ENCODE peak calls at places on chromosomes 4 and X, in five cellular contexts. M, H, L, W and Y are unnamed samples.

GRCh38 chrX:153674219-153674851 is 722 bp upstream of the PNCK start:
- DNase-seq in M (no peak), H (no peak), L (no peak), W (no peak), Y (no peak)

GRCh38 chrX:109920325-109920724 is 82.6 kb upstream of the TMEM164 start:
- DNase-seq in M (no peak), H (no peak), L (peak), W (no peak), Y (no peak)

GRCh38 chrX:68995780-68996551 is 167.1 kb downstream of the EFNB1 start:
- DNase-seq in M (no peak), H (no peak), L (peak), W (peak), Y (no peak)

GRCh38 chr4:134668237-134668636 is 466.6 kb upstream of the PABPC4L start:
- DNase-seq in M (no peak), H (no peak), L (no peak), W (no peak), Y (no peak)

GRCh38 chrX:68880846-68881513 is 52.2 kb downstream of the EFNB1 start:
- DNase-seq in M (no peak), H (no peak), L (no peak), W (no peak), Y (no peak)

GRCh38 chr4:156969136-156969535 is 2.5 kb downstream of the PDGFC start:
- DNase-seq in M (no peak), H (no peak), L (no peak), W (no peak), Y (peak)

GRCh38 chr4:84146300-84146942 is 352.7 kb downstream of the NKX6-1 start:
- DNase-seq in M (no peak), H (no peak), L (no peak), W (no peak), Y (no peak)

GRCh38 chrX:43556207-43556606 is 99.9 kb upstream of the MAOA start:
- DNase-seq in M (no peak), H (no peak), L (no peak), W (no peak), Y (no peak)

GRCh38 chrX:48086119-48086518 is 14.7 kb upstream of the ZNF630 start:
- DNase-seq in M (no peak), H (no peak), L (no peak), W (no peak), Y (no peak)

GRCh38 chrX:30270639-30271038 is 23.7 kb downstream of the MAGEB1 start:
- DNase-seq in M (no peak), H (no peak), L (no peak), W (no peak), Y (no peak)

GRCh38 chrX:45851434-45851991 is 650.8 kb upstream of the DIPK2B start:
- DNase-seq in M (no peak), H (no peak), L (no peak), W (peak), Y (peak)
- H3K4me3 ChIP-seq in M (peak), H (peak), L (no peak), W (peak), Y (peak)

GRCh38 chr4:141637565-141637964 is 1.2 kb downstream of the IL15 start:
- DNase-seq in M (no peak), H (no peak), L (no peak), W (no peak), Y (no peak)

GRCh38 chr4:141635726-141636076 is 682 bp upstream of the IL15 start:
- DNase-seq in M (no peak), H (no peak), L (no peak), W (no peak), Y (no peak)

GRCh38 chr4:141640692-141641091 is 4.3 kb downstream of the IL15 start:
- DNase-seq in M (no peak), H (no peak), L (no peak), W (no peak), Y (no peak)

GRCh38 chr4:141636771-141637460 is 533 bp downstream of the IL15 start:
- DNase-seq in M (no peak), H (no peak), L (peak), W (no peak), Y (no peak)

DNA sequence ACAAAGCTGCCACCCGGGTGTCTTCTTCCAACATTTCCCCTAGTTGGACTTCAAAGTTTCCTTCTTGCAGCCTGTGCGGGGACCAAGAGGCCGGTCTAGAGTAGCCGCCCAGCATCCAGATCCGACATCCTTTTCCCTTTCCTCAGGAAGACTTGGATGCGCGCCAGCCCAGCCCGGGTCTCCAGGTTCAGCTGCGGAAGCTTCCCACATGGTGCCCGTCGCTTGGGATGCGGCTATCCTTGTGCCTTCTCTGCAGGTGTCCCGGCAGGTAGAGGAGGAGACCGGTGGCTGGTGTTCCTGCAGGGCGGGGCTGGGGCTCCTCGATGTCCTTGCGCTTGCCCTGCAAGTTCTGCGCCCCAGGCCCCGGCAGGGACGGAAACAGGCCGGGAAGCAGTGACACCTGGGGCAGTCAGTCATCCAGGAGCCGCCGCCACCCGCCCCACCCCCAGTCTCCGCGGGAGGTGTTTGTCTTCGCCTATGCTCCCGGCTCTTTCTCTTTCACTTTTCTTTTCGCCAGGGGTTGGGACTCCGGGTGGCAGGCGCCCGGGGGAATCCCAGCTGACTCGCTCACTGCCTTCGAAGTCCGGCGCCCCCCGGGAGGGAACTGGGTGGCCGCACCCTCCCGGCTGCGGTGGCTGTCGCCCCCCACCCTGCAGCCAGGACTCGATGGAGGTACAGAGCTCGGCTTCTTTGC is at the start of gene IL15:
- DNase-seq in M (no peak), H (peak), L (peak), W (peak), Y (peak)
- H3K4me3 ChIP-seq in M (peak), H (peak), L (peak), W (peak), Y (peak)

DNA sequence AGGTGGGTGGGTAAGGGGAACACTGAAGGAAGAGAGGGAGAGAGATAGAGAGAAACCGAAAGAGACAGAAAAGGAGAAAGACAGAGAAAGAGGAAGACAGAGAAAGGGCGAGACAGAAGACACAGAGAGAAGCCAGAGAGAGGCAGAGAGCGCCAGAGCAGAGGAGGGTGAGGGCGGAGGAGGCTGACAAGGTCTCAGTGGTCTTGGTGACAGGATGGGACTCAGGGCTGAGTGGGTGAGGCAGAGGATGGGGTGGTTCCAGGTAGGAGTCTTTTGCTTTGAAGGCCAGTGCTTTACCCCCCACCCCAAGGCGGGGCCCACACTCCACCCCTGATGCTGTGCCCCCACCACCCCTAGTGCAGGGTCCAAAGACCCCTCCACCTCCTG is 1.1 kb downstream of the IQSEC2 start:
- DNase-seq in M (no peak), H (no peak), L (peak), W (no peak), Y (no peak)
- H3K4me3 ChIP-seq in M (peak), H (peak), L (no peak), W (no peak), Y (no peak)

GRCh38 chrX:76279007-76279406 is 106.1 kb downstream of the PBDC1 start:
- DNase-seq in M (no peak), H (no peak), L (peak), W (peak), Y (peak)
- H3K4me3 ChIP-seq in M (no peak), H (no peak), L (no peak), W (no peak), Y (no peak)

GRCh38 chr4:173532725-173533511 is 2.9 kb upstream of the HAND2 start:
- DNase-seq in M (no peak), H (no peak), L (no peak), W (no peak), Y (no peak)

GRCh38 chr4:173535932-173536331 is 5.9 kb upstream of the HAND2 start:
- DNase-seq in M (no peak), H (no peak), L (no peak), W (no peak), Y (no peak)

GRCh38 chr4:173535165-173535737 is 5.2 kb upstream of the HAND2 start:
- DNase-seq in M (no peak), H (no peak), L (no peak), W (no peak), Y (no peak)

GRCh38 chr4:173536808-173537429 is 6.9 kb upstream of the HAND2 start:
- DNase-seq in M (no peak), H (no peak), L (no peak), W (no peak), Y (no peak)

DNA sequence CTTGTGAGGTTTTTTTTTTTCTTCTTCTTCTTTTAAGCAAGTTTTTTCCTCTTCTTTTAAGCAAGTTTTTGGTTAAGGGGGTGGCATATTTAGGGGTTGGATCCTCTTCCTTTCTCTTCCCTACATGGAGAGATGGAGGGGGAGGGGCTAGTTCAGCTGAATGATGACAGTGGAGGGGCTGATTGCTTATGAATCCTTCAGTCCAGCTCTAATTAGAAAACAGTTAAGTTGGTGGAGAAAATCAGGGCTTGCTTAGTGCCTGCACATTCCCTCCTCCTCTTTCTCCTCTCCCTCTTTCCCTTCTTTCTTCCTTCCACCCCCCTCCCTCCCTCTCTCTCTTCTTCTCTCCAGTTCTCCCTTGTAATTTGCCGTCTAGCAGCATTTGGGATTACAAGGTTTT is 4.4 kb upstream of the HAND2 start:
- DNase-seq in M (no peak), H (no peak), L (no peak), W (no peak), Y (no peak)
- H3K4me3 ChIP-seq in M (no peak), H (no peak), L (no peak), W (no peak), Y (no peak)

DNA sequence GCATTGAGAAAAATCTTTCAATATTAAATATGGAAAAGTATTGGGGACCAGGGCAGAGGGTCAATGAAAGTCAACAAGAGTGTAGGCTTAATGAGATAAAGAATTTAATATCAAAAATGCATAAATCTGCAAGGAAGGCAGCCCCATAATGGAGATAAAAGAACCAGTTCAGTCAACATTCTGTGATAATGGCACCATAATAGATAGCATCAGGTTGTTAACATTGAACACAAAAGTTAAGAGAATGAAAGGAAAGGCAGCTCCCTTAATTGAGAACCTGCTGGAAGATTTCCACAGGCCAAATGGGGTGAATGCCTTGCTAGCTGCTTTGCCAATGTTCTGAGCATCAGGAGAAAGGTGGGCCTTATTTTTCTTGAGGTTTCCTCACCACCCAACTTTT is 60.4 kb upstream of the TMEM33 start:
- DNase-seq in M (no peak), H (no peak), L (no peak), W (no peak), Y (no peak)
- H3K4me3 ChIP-seq in M (no peak), H (no peak), L (no peak), W (no peak), Y (no peak)

GRCh38 chr4:25320374-25321172 is 8.0 kb downstream of the ZCCHC4 start:
- DNase-seq in M (peak), H (no peak), L (no peak), W (no peak), Y (no peak)
- H3K4me3 ChIP-seq in M (no peak), H (no peak), L (no peak), W (no peak), Y (no peak)

DNA sequence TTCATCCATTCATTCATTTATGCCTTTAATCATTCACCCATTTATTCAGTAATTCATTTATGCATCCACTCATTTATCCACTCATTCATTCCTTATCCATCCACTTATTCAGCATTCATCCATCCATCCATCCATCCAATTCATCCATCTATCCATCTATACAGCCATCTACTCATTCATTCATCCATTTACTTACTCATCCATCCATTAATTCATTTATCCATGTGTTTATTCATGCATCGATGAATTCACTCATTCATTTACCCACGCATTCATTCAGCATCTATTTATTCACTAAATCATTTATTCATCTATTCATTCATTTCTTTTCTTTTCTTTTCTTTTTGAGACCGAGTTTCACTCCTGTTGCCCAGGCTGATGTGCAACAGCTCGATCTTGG is 10.4 kb downstream of the P2RY8 start:
- DNase-seq in M (no peak), H (no peak), L (no peak), W (no peak), Y (no peak)
- H3K4me3 ChIP-seq in M (no peak), H (no peak), L (no peak), W (no peak), Y (no peak)

GRCh38 chr4:184824776-184825393 is 883 bp downstream of the ACSL1 start:
- DNase-seq in M (no peak), H (peak), L (no peak), W (no peak), Y (no peak)

GRCh38 chr4:184826315-184827266 is 823 bp upstream of the ACSL1 start:
- DNase-seq in M (no peak), H (no peak), L (no peak), W (no peak), Y (peak)

GRCh38 chr4:184825394-184826314 is at the start of gene ACSL1:
- DNase-seq in M (peak), H (peak), L (peak), W (peak), Y (peak)

GRCh38 chr4:184822356-184822755 is 3.4 kb downstream of the ACSL1 start:
- DNase-seq in M (no peak), H (peak), L (no peak), W (no peak), Y (no peak)

DNA sequence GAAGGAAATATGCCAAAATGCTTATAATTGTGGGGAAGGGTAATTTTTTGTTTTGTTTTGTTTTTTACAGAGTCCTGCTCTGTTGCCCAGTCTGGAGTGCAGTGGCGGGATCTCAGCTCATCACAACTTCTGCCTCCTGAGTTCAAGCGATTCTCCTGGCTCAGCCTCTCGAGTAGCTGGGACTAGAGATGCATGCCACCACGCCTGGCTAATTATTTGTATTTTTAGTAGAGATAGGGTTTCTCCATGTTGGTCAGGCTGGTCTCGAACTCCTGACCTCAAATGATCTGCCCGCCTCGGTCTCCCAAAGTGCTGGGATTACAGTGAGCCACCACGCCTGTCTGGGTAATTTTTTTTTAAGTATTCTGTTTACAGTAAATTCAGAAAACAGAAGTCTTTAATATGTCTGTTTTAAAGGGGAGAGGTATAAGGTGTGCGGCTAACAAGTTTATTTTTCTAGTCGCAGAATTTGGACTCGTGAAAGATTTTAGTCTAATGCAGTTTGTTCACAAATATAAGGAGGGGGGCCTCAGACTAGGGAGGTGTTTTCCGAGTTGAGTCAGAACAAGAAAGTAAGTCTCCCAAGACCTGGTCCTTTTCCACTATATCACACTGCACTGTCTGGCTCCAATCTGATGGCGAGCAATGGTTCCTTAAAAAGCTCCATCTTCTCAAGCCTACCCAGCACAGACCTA is 1.5 kb downstream of the ACSL1 start:
- DNase-seq in M (no peak), H (no peak), L (no peak), W (no peak), Y (no peak)
- H3K4me3 ChIP-seq in M (peak), H (peak), L (no peak), W (peak), Y (no peak)

GRCh38 chrX:17656035-17656418 is 81.3 kb upstream of the SCML1 start:
- DNase-seq in M (no peak), H (no peak), L (no peak), W (no peak), Y (no peak)
- H3K4me3 ChIP-seq in M (no peak), H (peak), L (no peak), W (no peak), Y (no peak)